ENCODE peak calls at places on chromosomes 12 and 14, in six cellular contexts. One of them, this sample, is unnamed. For H3K4me1 and H3K36me3, the result is how much of the 10 kb centered on the place peaks cover.

GRCh38 chr12:49893753-49894752 is 9.6 kb downstream of the FAIM2 start:
- DNase-seq in endodermal cell: peak
- DNase-seq in body of pancreas: peak
- DNase-seq in upper lobe of right lung: no peak
- DNase-seq in breast epithelium: peak
- DNase-seq in GM23338: no peak
- DNase-seq in this sample: peak

GRCh38 chr14:25375639-25376038 is 325.7 kb upstream of the STXBP6 start:
- DNase-seq in upper lobe of right lung: no peak
- DNase-seq in breast epithelium: no peak
- DNase-seq in endodermal cell: no peak
- DNase-seq in body of pancreas: no peak
- DNase-seq in GM23338: no peak
- DNase-seq in this sample: no peak

GRCh38 chr14:26849514-26849913 is 251.7 kb upstream of the NOVA1 start:
- DNase-seq in GM23338: no peak
- DNase-seq in body of pancreas: no peak
- DNase-seq in upper lobe of right lung: no peak
- DNase-seq in endodermal cell: no peak
- DNase-seq in breast epithelium: no peak
- DNase-seq in this sample: no peak

GRCh38 chr12:128969480-128970055 is 116.3 kb downstream of the GLT1D1 start:
- DNase-seq in GM23338: peak
- DNase-seq in body of pancreas: peak
- DNase-seq in breast epithelium: no peak
- DNase-seq in endodermal cell: peak
- DNase-seq in upper lobe of right lung: peak
- DNase-seq in this sample: no peak

GRCh38 chr14:92039720-92040430 is at the start of gene TRIP11:
- DNase-seq in GM23338: peak
- DNase-seq in upper lobe of right lung: peak
- DNase-seq in breast epithelium: peak
- DNase-seq in body of pancreas: peak
- DNase-seq in endodermal cell: peak
- DNase-seq in this sample: peak

GRCh38 chr14:36580856-36581831 is 1.3 kb downstream of the NKX2-8 start:
- DNase-seq in breast epithelium: no peak
- DNase-seq in upper lobe of right lung: peak
- DNase-seq in body of pancreas: peak
- DNase-seq in endodermal cell: peak
- DNase-seq in GM23338: peak
- DNase-seq in this sample: peak

GRCh38 chr12:106863185-106863584 is 88.7 kb downstream of the RIC8B start:
- DNase-seq in upper lobe of right lung: no peak
- DNase-seq in GM23338: no peak
- DNase-seq in body of pancreas: no peak
- DNase-seq in endodermal cell: no peak
- DNase-seq in breast epithelium: no peak
- DNase-seq in this sample: no peak

GRCh38 chr12:94458882-94459772 is 540 bp downstream of the CEP83 start:
- DNase-seq in endodermal cell: no peak
- DNase-seq in upper lobe of right lung: no peak
- DNase-seq in GM23338: peak
- DNase-seq in breast epithelium: no peak
- DNase-seq in body of pancreas: peak
- DNase-seq in this sample: peak

GRCh38 chr14:105425823-105426247 is 6.2 kb downstream of the MTA1 start:
- DNase-seq in breast epithelium: no peak
- DNase-seq in body of pancreas: no peak
- DNase-seq in upper lobe of right lung: no peak
- DNase-seq in GM23338: no peak
- DNase-seq in endodermal cell: peak
- DNase-seq in this sample: peak

DNA sequence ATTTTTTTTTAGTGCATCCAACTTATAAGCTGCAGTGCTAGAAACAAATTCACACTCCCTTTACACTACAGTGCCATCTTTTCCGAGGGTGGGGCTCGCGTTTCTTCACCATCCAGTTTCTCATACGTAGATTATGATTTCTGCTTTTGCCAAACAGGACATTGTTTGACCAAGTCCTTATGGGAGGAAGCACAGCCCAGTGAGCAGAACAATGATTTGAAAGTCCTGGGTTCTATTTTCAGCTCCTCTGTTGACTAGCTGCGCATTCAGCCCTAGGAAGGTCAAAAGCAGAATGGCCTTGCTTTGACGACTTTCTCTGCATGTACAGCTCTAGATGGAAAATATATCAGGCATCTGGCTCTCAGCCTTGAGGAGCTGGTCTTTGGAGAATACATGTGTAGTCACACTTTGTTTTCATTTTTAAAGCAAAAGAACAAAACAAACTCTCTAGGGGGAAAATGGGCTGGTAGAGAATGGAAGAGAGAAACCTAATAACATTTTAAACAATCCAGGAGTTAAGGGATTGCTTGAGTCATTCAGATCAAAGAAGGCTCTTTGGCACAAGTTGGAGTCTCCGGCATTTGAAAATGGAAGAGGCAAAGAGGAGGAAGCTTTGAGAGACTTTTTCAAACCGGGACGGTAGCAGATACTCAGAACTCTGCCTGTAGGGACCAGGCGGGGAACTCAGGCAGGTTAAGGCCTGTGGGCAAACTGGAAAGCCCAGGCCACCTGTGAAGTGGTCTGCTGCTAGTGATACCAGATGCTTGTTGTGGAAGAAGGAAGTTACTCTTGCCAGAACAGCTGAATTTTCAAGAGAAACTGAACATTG is 257.3 kb upstream of the PLEKHG7 start:
- DNase-seq in breast epithelium: no peak
- DNase-seq in upper lobe of right lung: no peak
- DNase-seq in body of pancreas: no peak
- DNase-seq in endodermal cell: no peak
- DNase-seq in GM23338: no peak
- DNase-seq in this sample: no peak
- H3K4me1 ChIP-seq in breast epithelium: under half
- H3K4me1 ChIP-seq in upper lobe of right lung: under half
- H3K4me1 ChIP-seq in body of pancreas: under half
- H3K4me1 ChIP-seq in endodermal cell: under half
- H3K4me1 ChIP-seq in GM23338: under half
- H3K4me1 ChIP-seq in this sample: under half

DNA sequence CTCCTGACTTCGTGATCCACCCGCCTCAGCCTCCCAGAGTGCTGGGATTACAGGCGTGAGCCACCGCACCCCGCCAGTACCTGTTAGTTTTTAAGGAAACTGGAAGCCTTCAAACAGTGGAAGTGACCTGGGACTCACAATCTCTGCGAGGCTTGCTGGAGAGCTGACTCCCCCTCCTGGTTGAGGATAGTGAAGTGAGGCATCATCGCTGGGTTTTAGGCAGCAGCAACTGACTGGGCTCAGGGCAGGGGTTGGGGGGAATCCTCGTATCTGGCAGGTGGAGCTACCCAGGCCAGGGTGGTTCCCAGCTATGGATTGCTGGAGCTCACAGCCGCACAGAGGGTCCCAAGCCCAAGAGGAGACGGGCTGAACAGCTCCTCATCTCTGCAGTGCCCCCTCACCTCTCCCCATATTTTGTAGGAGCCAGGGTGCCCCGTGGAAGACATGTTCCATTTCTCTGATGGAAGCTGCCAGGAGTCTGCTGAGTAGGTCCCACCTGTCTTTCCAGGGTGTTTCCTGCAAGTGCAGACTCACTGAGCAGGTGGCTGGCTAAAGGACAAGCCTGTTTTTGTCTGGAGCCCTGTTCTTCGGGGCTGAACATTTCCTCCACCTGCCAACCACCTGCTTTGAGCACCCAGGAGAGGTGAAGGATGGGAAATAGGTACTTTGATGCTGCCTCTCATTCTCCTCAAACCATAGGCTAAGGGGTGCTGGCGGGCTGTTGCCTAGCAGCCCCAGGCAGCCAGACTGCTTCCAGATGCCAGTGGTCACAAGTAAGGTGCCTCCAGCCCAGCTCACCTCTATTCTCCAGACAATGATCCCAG is 3.1 kb downstream of the AVIL start:
- DNase-seq in breast epithelium: no peak
- DNase-seq in body of pancreas: no peak
- DNase-seq in upper lobe of right lung: peak
- DNase-seq in GM23338: peak
- DNase-seq in endodermal cell: peak
- DNase-seq in this sample: no peak
- TF ChIP-seq CTCF in breast epithelium: no peak
- TF ChIP-seq CTCF in body of pancreas: no peak
- TF ChIP-seq CTCF in upper lobe of right lung: no peak
- TF ChIP-seq CTCF in GM23338: peak
- TF ChIP-seq CTCF in endodermal cell: peak
- TF ChIP-seq CTCF in this sample: peak

GRCh38 chr14:100297320-100298300 is 8.6 kb downstream of the SLC25A29 start:
- DNase-seq in breast epithelium: peak
- DNase-seq in endodermal cell: no peak
- DNase-seq in body of pancreas: peak
- DNase-seq in upper lobe of right lung: peak
- DNase-seq in GM23338: no peak
- DNase-seq in this sample: peak

GRCh38 chr14:100296106-100296651 is 10.1 kb downstream of the SLC25A29 start:
- DNase-seq in GM23338: no peak
- DNase-seq in endodermal cell: no peak
- DNase-seq in breast epithelium: no peak
- DNase-seq in upper lobe of right lung: peak
- DNase-seq in body of pancreas: no peak
- DNase-seq in this sample: peak

GRCh38 chr14:100298551-100299237 is 7.5 kb downstream of the SLC25A29 start:
- DNase-seq in GM23338: no peak
- DNase-seq in endodermal cell: no peak
- DNase-seq in breast epithelium: no peak
- DNase-seq in upper lobe of right lung: no peak
- DNase-seq in body of pancreas: no peak
- DNase-seq in this sample: peak

GRCh38 chr14:100302616-100303015 is 3.6 kb downstream of the SLC25A29 start:
- DNase-seq in upper lobe of right lung: no peak
- DNase-seq in breast epithelium: no peak
- DNase-seq in GM23338: no peak
- DNase-seq in endodermal cell: no peak
- DNase-seq in body of pancreas: no peak
- DNase-seq in this sample: peak

DNA sequence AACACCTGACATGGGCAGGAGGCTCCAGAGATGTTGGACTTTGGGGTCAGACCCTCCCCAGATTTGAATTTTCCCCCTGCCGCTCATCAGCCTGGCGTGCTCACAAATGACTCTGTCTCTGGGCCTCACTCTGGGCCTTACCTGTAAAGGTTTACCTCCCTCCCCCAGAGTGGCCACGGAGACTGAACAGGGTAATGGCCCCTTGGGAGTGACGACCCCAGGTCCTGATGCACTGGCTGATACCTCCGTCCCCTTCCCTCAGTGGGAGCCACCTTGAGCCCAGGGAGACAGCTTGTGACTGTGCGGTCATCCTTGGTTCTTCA is 7.0 kb downstream of the SLC25A29 start:
- DNase-seq in breast epithelium: no peak
- DNase-seq in endodermal cell: no peak
- DNase-seq in body of pancreas: no peak
- DNase-seq in upper lobe of right lung: no peak
- DNase-seq in GM23338: no peak
- DNase-seq in this sample: peak
- H3K36me3 ChIP-seq in breast epithelium: under half
- H3K36me3 ChIP-seq in endodermal cell: half or more
- H3K36me3 ChIP-seq in body of pancreas: under half
- H3K36me3 ChIP-seq in upper lobe of right lung: under half
- H3K36me3 ChIP-seq in GM23338: under half
- H3K36me3 ChIP-seq in this sample: under half

GRCh38 chr14:22555573-22556011 is 33.4 kb downstream of the DAD1 start:
- DNase-seq in body of pancreas: no peak
- DNase-seq in endodermal cell: no peak
- DNase-seq in GM23338: no peak
- DNase-seq in breast epithelium: peak
- DNase-seq in upper lobe of right lung: no peak
- DNase-seq in this sample: peak
- H3K4me1 ChIP-seq in body of pancreas: under half
- H3K4me1 ChIP-seq in endodermal cell: under half
- H3K4me1 ChIP-seq in GM23338: under half
- H3K4me1 ChIP-seq in breast epithelium: under half
- H3K4me1 ChIP-seq in upper lobe of right lung: under half
- H3K4me1 ChIP-seq in this sample: under half

GRCh38 chr12:96810477-96810876 is 96.6 kb upstream of the NEDD1 start:
- DNase-seq in upper lobe of right lung: no peak
- DNase-seq in body of pancreas: no peak
- DNase-seq in endodermal cell: no peak
- DNase-seq in GM23338: no peak
- DNase-seq in breast epithelium: no peak
- DNase-seq in this sample: no peak
- TF ChIP-seq CTCF in upper lobe of right lung: no peak
- TF ChIP-seq CTCF in body of pancreas: no peak
- TF ChIP-seq CTCF in endodermal cell: no peak
- TF ChIP-seq CTCF in GM23338: no peak
- TF ChIP-seq CTCF in breast epithelium: no peak
- TF ChIP-seq CTCF in this sample: no peak

DNA sequence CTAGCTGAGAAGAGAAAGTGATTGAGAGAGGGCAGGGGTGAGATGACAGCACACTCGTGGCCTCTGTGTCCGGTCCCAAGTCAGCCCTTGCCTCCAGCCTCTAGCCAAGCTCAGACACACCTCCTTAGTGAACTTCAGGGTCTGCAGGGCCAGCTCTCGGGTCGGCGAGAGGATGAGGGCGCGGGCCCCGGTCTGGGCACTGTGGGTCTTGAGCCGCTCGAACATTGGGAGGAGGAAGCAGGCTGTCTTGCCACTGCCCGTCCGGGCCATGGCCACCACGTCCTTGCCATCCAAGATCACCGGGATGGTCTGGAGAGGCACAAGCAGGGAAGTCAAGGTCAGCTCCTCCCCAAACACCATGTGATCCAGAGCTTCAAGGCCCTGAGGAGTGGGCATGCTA is 6.3 kb downstream of the DDX54 start:
- DNase-seq in GM23338: no peak
- DNase-seq in breast epithelium: no peak
- DNase-seq in endodermal cell: no peak
- DNase-seq in body of pancreas: no peak
- DNase-seq in upper lobe of right lung: no peak
- DNase-seq in this sample: no peak
- H3K36me3 ChIP-seq in GM23338: under half
- H3K36me3 ChIP-seq in breast epithelium: under half
- H3K36me3 ChIP-seq in endodermal cell: half or more
- H3K36me3 ChIP-seq in body of pancreas: under half
- H3K36me3 ChIP-seq in upper lobe of right lung: half or more
- H3K36me3 ChIP-seq in this sample: half or more

This sample was measured in osteoblast.